ENCODE peak calls at places on chromosomes 6 and 20, in ten cellular contexts. T is stomach, S is brain microvascular endothelial cell, L is tibial nerve, Y is right lobe of liver, G is uterus, M is hepatocyte, O is AG04450, W is H9, D is heart left ventricle. X is an unnamed sample. For H3K27me3, the result is how much of the 10 kb centered on the place peaks cover.

GRCh38 chr6:101163611-101164010 is 229.9 kb upstream of the GRIK2 start:
- DNase-seq in W (no peak), M (no peak), Y (no peak), O (no peak), D (no peak), L (no peak), G (no peak), S (no peak), T (no peak), X (no peak)

GRCh38 chr6:143187173-143187908 is 126.7 kb downstream of the AIG1 start:
- DNase-seq in G (no peak), D (no peak), L (no peak), O (peak), T (no peak), M (no peak), S (peak), W (no peak), Y (no peak), X (peak)

GRCh38 chr6:130412556-130413290 is 46.9 kb downstream of the TMEM200A start:
- DNase-seq in L (no peak), D (no peak), W (no peak), T (no peak), S (no peak), Y (no peak), G (no peak), M (no peak), O (no peak), X (no peak)

GRCh38 chr6:2468601-2468955 is 223.2 kb upstream of the GMDS start:
- DNase-seq in W (no peak), D (no peak), O (no peak), L (no peak), T (no peak), M (no peak), G (no peak), Y (no peak), S (no peak), X (no peak)

GRCh38 chr6:19153270-19153980 is 683.7 kb upstream of the ID4 start:
- DNase-seq in D (no peak), O (no peak), Y (no peak), M (peak), W (no peak), L (no peak), T (no peak), S (peak), G (no peak), X (no peak)

GRCh38 chr6:81894788-81895221 is 142.3 kb upstream of the TENT5A start:
- DNase-seq in Y (peak), W (no peak), M (no peak), D (peak), L (peak), S (peak), G (no peak), O (no peak), T (no peak), X (no peak)

GRCh38 chr6:170024940-170025339 is 265.9 kb downstream of the DLL1 start:
- DNase-seq in D (no peak), Y (no peak), L (no peak), W (no peak), T (peak), O (peak), M (peak), G (peak), S (no peak), X (no peak)

GRCh38 chr20:38435555-38435939 is 419 bp upstream of the SNHG17 start:
- DNase-seq in Y (no peak), L (no peak), S (peak), T (no peak), D (no peak), W (no peak), M (no peak), O (no peak), G (no peak), X (peak)

GRCh38 chr6:32815115-32815514 is 1.7 kb downstream of the HLA-DOB start:
- DNase-seq in O (no peak), T (no peak), M (no peak), G (no peak), L (no peak), S (peak), Y (no peak), W (no peak), D (no peak), X (no peak)

GRCh38 chr6:16374796-16375195 is 136.4 kb downstream of the GMPR start:
- DNase-seq in W (no peak), Y (no peak), L (no peak), G (no peak), O (no peak), T (no peak), M (no peak), D (no peak), S (no peak), X (no peak)

GRCh38 chr6:42449917-42450313 is 1.8 kb downstream of the TRERF1 start:
- DNase-seq in L (no peak), S (no peak), W (no peak), Y (no peak), D (no peak), T (no peak), O (no peak), M (no peak), G (no peak), X (peak)
- H3K27ac ChIP-seq in L (no peak), S (no peak), W (no peak), Y (no peak), D (peak), T (peak), O (peak), M (peak), G (peak), X (peak)

GRCh38 chr20:50339196-50339901 is 148.7 kb downstream of the CEBPB start:
- DNase-seq in M (no peak), O (no peak), T (no peak), Y (no peak), W (no peak), G (peak), D (peak), S (no peak), L (no peak), X (no peak)

GRCh38 chr20:50337521-50338466 is 147.2 kb downstream of the CEBPB start:
- DNase-seq in D (peak), G (no peak), S (no peak), T (no peak), W (no peak), O (no peak), Y (no peak), L (no peak), M (no peak), X (no peak)

GRCh38 chr20:50340586-50340985 is 150.0 kb downstream of the CEBPB start:
- DNase-seq in W (no peak), L (no peak), D (peak), T (no peak), S (no peak), O (no peak), Y (no peak), G (no peak), M (no peak), X (no peak)

GRCh38 chr20:50336631-50337030 is 146.0 kb downstream of the CEBPB start:
- DNase-seq in M (no peak), O (no peak), S (no peak), G (no peak), Y (no peak), T (no peak), W (no peak), L (no peak), D (no peak), X (no peak)

GRCh38 chr20:50338479-50339195 is 148.0 kb downstream of the CEBPB start:
- DNase-seq in L (no peak), M (no peak), Y (no peak), S (no peak), O (no peak), D (peak), W (peak), T (no peak), G (no peak), X (no peak)
- TF ChIP-seq CTCF in L (no peak), M (no peak), Y (no peak), S (no peak), O (no peak), D (no peak), W (peak), T (no peak), G (no peak), X (no peak)

DNA sequence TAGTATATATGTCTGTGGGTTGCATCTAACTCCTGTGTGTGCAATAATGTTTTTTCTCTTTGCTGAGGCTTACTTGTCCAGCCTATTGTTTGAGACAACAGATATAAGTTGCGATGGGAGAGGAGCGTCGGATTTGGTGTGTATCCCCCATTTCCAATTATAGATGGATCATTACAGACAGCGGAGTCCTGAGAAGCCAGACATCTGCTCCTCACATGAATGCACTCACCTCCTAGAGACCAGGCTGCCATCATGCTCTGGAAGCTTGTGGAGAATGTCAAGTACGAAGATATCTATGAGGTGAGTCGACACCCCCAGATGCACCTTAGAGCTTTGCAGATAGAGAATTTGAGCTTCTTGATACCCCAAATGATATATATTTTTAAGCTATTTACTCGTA is at the start of gene TFAP2B:
- DNase-seq in L (no peak), Y (no peak), T (no peak), M (no peak), O (no peak), D (no peak), G (no peak), S (no peak), W (no peak), X (peak)
- H3K27me3 ChIP-seq in L (under half), Y (under half), T (half or more), M (half or more), O (under half), D (under half), G (under half), S (under half), W (half or more), X (under half)

GRCh38 chr6:56799966-56800365 is 154.9 kb upstream of the BEND6 start:
- DNase-seq in Y (no peak), L (no peak), G (no peak), O (no peak), S (no peak), T (no peak), M (no peak), D (no peak), W (no peak), X (no peak)

GRCh38 chr6:56806368-56806767 is 148.5 kb upstream of the BEND6 start:
- DNase-seq in S (no peak), M (no peak), D (no peak), T (no peak), O (no peak), G (no peak), L (no peak), Y (no peak), W (no peak), X (no peak)

GRCh38 chr6:56804996-56805395 is 149.9 kb upstream of the BEND6 start:
- DNase-seq in L (no peak), Y (no peak), G (no peak), W (no peak), T (no peak), S (peak), D (no peak), O (no peak), M (no peak), X (peak)

GRCh38 chr6:56803594-56803993 is 151.3 kb upstream of the BEND6 start:
- DNase-seq in D (no peak), W (no peak), T (no peak), S (peak), M (no peak), Y (no peak), O (no peak), G (no peak), L (no peak), X (no peak)

DNA sequence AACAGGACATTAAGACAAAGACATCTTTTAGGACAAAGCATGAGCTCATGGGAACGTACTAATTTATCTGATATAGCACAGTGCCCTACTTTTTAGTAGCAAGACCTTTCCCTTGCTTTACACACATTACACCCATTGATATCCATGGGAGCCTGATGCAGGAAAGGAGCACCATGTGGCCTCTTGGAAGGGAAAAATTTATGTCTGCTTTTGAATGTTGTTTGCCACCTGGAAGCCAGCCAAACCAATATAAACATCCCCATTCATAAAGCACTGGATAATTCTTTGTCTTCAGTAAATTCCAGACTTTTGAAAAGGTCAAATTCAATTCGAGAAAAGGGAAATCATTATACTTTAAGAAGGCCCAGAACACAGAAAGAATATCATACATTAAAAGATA is 152.3 kb upstream of the BEND6 start:
- DNase-seq in L (no peak), O (no peak), T (no peak), G (no peak), W (no peak), Y (no peak), D (no peak), S (peak), M (no peak), X (no peak)
- H3K27ac ChIP-seq in L (peak), O (no peak), T (no peak), G (no peak), W (no peak), Y (no peak), D (no peak), S (peak), M (no peak), X (no peak)

DNA sequence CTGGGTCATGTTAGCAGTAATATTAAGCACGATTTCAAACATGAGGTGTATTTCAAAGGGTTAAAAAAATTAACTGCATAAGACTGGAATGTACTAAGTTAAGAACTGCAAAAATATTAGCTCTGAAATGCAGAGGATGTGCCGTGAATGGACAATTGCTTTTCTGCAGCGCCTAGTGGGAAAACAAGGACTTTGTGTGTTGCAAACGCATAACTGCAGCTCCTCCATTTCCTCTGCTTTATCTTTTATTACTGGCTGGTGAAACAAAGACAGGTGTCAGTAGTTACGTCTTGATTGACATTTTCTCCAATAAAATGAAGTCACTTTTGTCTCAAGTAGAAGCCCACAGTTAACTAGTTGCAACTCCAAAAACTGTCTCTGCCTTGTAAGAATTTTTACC is 1.7 kb downstream of the PDE7B start:
- DNase-seq in M (no peak), L (no peak), W (no peak), Y (no peak), S (peak), G (no peak), D (no peak), O (no peak), T (no peak), X (no peak)
- TF ChIP-seq CTCF in M (no peak), L (no peak), W (no peak), Y (no peak), S (peak), G (no peak), D (peak), O (peak), T (no peak), X (no peak)

X was measured in foreskin keratinocyte.